ENCODE peak calls at places on chromosome 17, in five cellular contexts. O is A549, C is HCT116, D is prostate gland, B is K562. K is an unnamed sample.

GRCh38 chr17:6712854-6713129 is 377 bp downstream of the SLC13A5 start:
- DNase-seq in O (no peak), C (no peak), D (no peak), B (no peak), K (no peak)

GRCh38 chr17:50845260-50846147 is 10.1 kb downstream of the WFIKKN2 start:
- DNase-seq in O (no peak), C (no peak), D (no peak), B (no peak), K (no peak)

GRCh38 chr17:39164675-39165143 is 1.3 kb downstream of the ARL5C start:
- DNase-seq in O (peak; percentile 99), C (peak; percentile 69), D (peak; percentile 74), B (peak; percentile 74), K (peak; percentile 83)

GRCh38 chr17:61303334-61304096 is 96.1 kb upstream of the TBX2 start:
- DNase-seq in O (no peak), C (no peak), D (no peak), B (no peak), K (no peak)

GRCh38 chr17:19364699-19365498 is 2.4 kb upstream of the B9D1 start:
- DNase-seq in O (no peak), C (no peak), D (no peak), B (no peak), K (no peak)

GRCh38 chr17:36816889-36817288 is 120.4 kb upstream of the LHX1 start:
- DNase-seq in O (no peak), C (no peak), D (no peak), B (no peak), K (no peak)

GRCh38 chr17:27807567-27808470 is 7.5 kb upstream of the NOS2 start:
- DNase-seq in O (no peak), C (no peak), D (no peak), B (peak; percentile 19), K (no peak)

GRCh38 chr17:1486802-1487695 is 5.4 kb downstream of the MYO1C start:
- DNase-seq in O (peak; percentile 81), C (peak; percentile 68), D (peak; percentile 77), B (peak; percentile 19), K (peak; percentile 73)

GRCh38 chr17:79018045-79018695 is 5.8 kb upstream of the C1QTNF1 start:
- DNase-seq in O (no peak), C (no peak), D (no peak), B (no peak), K (no peak)

GRCh38 chr17:68327823-68328557 is 36.7 kb downstream of the ARSG start:
- DNase-seq in O (no peak), C (no peak), D (no peak), B (no peak), K (no peak)

GRCh38 chr17:11241611-11242226 is 706 bp downstream of the SHISA6 start:
- DNase-seq in O (no peak), C (no peak), D (peak; percentile 54), B (no peak), K (no peak)

GRCh38 chr17:47265983-47266541 is 12.4 kb downstream of the ITGB3 start:
- DNase-seq in O (no peak), C (no peak), D (no peak), B (peak; percentile 93), K (no peak)

GRCh38 chr17:19744492-19744891 is 3.6 kb downstream of the ALDH3A1 start:
- DNase-seq in O (no peak), C (no peak), D (no peak), B (no peak), K (no peak)

GRCh38 chr17:37458805-37459204 is 30.9 kb upstream of the DUSP14 start:
- DNase-seq in O (no peak), C (no peak), D (no peak), B (no peak), K (no peak)

GRCh38 chr17:2438823-2439222 is 38.0 kb upstream of the MNT start:
- DNase-seq in O (no peak), C (no peak), D (no peak), B (no peak), K (no peak)

GRCh38 chr17:12445331-12445730 is 220.4 kb upstream of the MYOCD start:
- DNase-seq in O (no peak), C (no peak), D (no peak), B (no peak), K (no peak)

GRCh38 chr17:74043976-74044375 is 159.5 kb upstream of the RPL38 start:
- DNase-seq in O (no peak), C (no peak), D (peak; percentile 36), B (no peak), K (no peak)

GRCh38 chr17:31743767-31744166 is 115.3 kb downstream of the COPRS start:
- DNase-seq in O (no peak), C (no peak), D (peak; percentile 16), B (no peak), K (no peak)

DNA sequence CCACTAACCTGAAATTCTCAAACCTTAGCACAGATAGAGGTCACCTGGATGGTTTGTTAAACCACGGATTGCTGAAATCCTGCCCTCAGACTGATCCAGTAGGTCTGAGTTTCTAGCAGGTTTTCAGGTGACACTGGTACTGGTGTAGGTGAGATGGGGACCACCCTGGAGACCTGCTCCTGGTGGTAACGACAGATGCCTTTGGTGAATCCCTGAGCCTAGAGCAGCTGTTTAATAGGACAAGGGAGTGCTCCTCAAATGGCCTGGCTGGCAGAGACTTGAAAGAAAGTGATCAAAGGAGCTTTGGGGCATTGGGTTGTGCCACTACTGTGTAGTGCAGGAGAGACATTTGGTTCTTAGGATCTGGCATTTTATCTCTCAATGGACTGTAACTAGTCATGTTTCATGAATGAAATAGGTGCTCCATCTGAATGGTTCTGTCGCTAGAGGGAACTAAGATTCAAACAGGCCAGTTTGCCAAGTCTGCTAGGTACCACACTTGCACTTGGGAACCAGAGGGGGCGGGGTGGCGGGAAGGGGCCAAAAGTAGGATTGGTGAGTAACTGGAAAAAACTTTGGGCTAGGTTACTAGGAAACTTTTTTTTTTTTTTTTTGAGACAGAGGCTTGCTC is 2.9 kb upstream of the IFI35 start:
- DNase-seq in O (no peak), C (peak; percentile 61), D (no peak), B (no peak), K (no peak)
- TF ChIP-seq CTCF in O (no peak), C (peak; percentile 31), D (no peak), B (no peak), K (no peak)

GRCh38 chr17:80035687-80035936 is at the start of gene TBC1D16:
- DNase-seq in O (no peak), C (no peak), D (no peak), B (no peak), K (no peak)

GRCh38 chr17:80034654-80034976 is 1.1 kb downstream of the TBC1D16 start:
- DNase-seq in O (no peak), C (no peak), D (no peak), B (no peak), K (no peak)

GRCh38 chr17:80034977-80035686 is 540 bp downstream of the TBC1D16 start:
- DNase-seq in O (no peak), C (no peak), D (no peak), B (no peak), K (no peak)

GRCh38 chr17:80036715-80037477 is 454 bp downstream of the CCDC40 start:
- DNase-seq in O (peak; percentile 63), C (no peak), D (no peak), B (peak; percentile 20), K (no peak)

DNA sequence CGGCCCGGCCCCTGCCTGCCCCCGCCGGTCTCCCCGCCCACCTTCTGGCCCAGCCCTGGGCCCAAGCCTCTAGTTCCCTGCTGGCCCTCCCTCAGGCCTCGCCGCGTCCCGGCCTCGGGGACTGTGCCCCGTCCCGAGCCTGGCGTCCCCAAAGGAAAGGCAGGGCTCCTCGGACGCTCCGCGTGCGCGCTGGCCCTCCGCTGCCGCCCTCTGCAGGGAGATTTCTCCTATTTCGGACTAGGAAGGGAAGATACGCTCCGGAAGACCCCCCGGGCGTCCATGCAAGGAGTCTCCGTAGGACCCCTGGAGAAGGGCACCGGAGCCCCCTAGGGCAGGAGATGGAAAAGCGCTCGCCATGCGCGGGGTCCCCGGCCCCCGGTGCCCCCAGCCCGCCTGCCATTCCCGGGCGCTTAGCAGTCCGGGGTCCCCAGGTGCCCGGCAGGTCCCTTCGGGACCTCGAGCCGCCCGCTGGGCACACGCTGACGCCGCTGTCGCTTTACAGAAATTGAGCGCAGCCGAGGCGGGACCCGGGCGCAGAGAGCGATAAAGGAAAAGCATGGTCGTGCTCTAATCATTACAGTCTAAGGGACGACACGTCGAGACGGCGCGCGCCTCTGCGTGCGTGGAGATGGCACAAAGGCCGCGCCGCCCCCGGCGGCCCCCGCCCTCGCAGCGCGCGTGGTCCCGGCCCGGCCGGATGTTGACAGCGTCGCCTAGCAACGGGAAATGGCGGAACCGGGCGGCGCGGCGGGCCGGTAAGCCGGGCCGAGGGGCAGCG is at the start of gene CCDC40:
- DNase-seq in O (peak; percentile 89), C (peak; percentile 50), D (peak; percentile 79), B (peak; percentile 68), K (peak; percentile 68)
- TF ChIP-seq POLR2A in O (peak; percentile 81), C (peak; percentile 48), D (peak; percentile 74), B (no peak), K (no peak)

DNA sequence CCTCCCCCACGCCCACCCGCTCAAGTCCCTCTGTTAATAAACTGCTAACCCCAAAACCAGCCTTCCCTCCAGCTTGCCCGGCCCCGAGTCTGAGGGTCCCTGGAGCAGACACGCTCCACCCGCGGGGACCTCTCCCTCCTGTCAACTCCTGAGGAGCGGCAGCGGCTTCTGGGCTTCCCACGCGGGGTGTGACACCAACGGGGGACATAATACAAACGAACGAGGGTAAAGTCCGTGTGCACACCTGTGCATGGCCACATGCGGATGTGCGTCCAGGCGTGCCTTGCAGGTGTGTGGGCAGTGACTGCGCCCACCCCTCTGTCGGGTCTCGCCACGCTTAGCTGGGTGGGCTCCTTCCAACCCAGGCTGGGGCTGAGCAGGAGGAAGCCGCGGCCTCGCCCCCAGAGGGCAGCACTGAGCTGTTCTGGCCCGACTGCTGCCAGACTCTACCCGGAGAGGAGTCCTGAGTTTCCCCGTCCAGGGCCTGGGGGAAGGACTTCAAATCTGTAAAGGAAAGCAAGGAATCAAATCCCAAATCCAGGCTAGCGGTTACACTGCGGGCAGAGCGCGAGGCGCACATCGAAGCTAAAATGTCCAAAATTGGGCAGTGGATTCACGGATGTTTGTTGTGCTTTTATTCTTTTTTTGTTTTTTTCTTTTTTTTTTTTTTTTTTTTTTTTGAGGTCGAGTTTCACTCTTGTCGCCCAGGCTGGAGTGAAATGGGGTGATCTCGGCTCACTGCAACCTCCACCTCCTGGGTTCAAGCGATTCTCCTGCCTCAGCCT is 24.2 kb upstream of the KRT17 start:
- DNase-seq in O (peak; percentile 93), C (peak; percentile 77), D (peak; percentile 86), B (peak; percentile 86), K (peak; percentile 70)
- TF ChIP-seq CTCF in O (peak; percentile 93), C (peak; percentile 95), D (peak; percentile 96), B (peak; percentile 93), K (peak; percentile 97)

DNA sequence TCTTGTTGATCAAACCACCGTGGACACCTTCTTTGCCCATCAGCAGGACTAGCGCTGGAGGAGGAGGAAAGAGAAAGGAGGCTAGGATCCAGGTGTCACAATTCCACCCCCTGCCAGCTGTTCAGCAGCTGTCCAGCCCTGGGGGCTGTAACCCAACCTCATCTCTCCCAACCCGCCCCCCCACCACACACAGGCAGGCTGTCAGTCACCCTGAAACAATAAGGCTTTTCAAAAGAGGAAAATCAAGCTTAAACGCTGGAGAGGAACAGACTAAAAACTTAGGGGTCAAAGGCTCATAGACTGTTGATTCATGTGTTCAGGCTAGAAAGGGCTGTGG is 2.4 kb downstream of the PFN1 start:
- DNase-seq in O (no peak), C (no peak), D (no peak), B (no peak), K (no peak)
- TF ChIP-seq POLR2A in O (no peak), C (no peak), D (no peak), B (no peak), K (no peak)

K was measured in tibial nerve.